ENCODE peak calls at places on chromosomes 3 and 15, in nine cellular contexts. O is uterus; A is K562; R is HL-60; C is ascending aorta; T is astrocyte; Q is fibroblast of pulmonary artery; L is CD8-positive, alpha-beta T cell; W is PC-3. U is an unnamed sample.

GRCh38 chr3:190694335-190695001 is 168.0 kb downstream of the GMNC start:
- DNase-seq in O (no peak), Q (no peak), R (no peak), C (no peak), W (no peak), A (no peak), L (no peak), T (no peak), U (no peak)

GRCh38 chr3:88986834-88987233 is 120.6 kb upstream of the EPHA3 start:
- DNase-seq in A (no peak), L (no peak), Q (peak), O (no peak), C (no peak), W (peak), T (peak), R (no peak), U (no peak)

GRCh38 chr15:44593042-44593736 is 56.2 kb downstream of the EIF3J start:
- DNase-seq in R (no peak), L (no peak), T (no peak), Q (peak), C (no peak), W (peak), A (no peak), O (no peak), U (no peak)

GRCh38 chr3:34020221-34020620 is 221.8 kb downstream of the PDCD6IP start:
- DNase-seq in T (peak), W (no peak), L (no peak), Q (no peak), R (no peak), A (no peak), O (no peak), C (no peak), U (no peak)

GRCh38 chr15:90838066-90838465 is 30.3 kb upstream of the FURIN start:
- DNase-seq in Q (no peak), C (no peak), R (no peak), A (no peak), W (no peak), O (no peak), T (no peak), L (peak), U (peak)

GRCh38 chr3:99544819-99545281 is 93.5 kb upstream of the COL8A1 start:
- DNase-seq in C (peak), A (no peak), R (no peak), W (no peak), O (peak), Q (peak), L (no peak), T (peak), U (no peak)

GRCh38 chr15:77568960-77569646 is 63.6 kb downstream of the LINGO1 start:
- DNase-seq in W (no peak), R (peak), T (no peak), Q (peak), C (no peak), A (peak), L (no peak), O (peak), U (no peak)

GRCh38 chr15:97933589-97933988 is 26.9 kb upstream of the ARRDC4 start:
- DNase-seq in A (no peak), L (no peak), Q (no peak), W (no peak), R (no peak), O (no peak), T (no peak), C (no peak), U (no peak)

GRCh38 chr15:73939138-73939537 is 12.9 kb downstream of the LOXL1 start:
- DNase-seq in C (peak), T (no peak), O (peak), R (no peak), L (no peak), A (no peak), W (no peak), Q (no peak), U (no peak)

GRCh38 chr3:165206454-165207266 is 10.5 kb upstream of the SLITRK3 start:
- DNase-seq in A (peak), W (peak), T (peak), Q (peak), R (peak), C (peak), O (peak), L (no peak), U (no peak)

GRCh38 chr15:26087881-26088280 is 224.8 kb upstream of the ATP10A start:
- DNase-seq in O (no peak), C (no peak), Q (no peak), T (peak), A (no peak), W (no peak), L (no peak), R (no peak), U (no peak)

GRCh38 chr3:104080228-104080627 is 1286.5 kb upstream of the ALCAM start:
- DNase-seq in W (no peak), T (no peak), C (no peak), A (no peak), Q (no peak), O (no peak), R (no peak), L (no peak), U (no peak)

GRCh38 chr15:25805006-25805405 is 58.1 kb downstream of the ATP10A start:
- DNase-seq in Q (no peak), R (no peak), O (no peak), A (no peak), T (peak), W (peak), C (peak), L (no peak), U (no peak)

GRCh38 chr3:39960515-39961403 is 151.3 kb downstream of the MYRIP start:
- DNase-seq in R (no peak), T (no peak), L (no peak), Q (peak), A (no peak), W (no peak), O (no peak), C (no peak), U (no peak)

GRCh38 chr15:87572381-87572780 is 684.2 kb downstream of the NTRK3 start:
- DNase-seq in L (no peak), W (peak), C (no peak), A (no peak), Q (no peak), T (peak), O (no peak), R (no peak), U (no peak)

GRCh38 chr15:46652256-46652655 is 1017.4 kb downstream of the SQOR start:
- DNase-seq in W (no peak), R (no peak), Q (no peak), C (no peak), T (no peak), O (no peak), L (no peak), A (no peak), U (no peak)

GRCh38 chr3:28295819-28296364 is 52.6 kb upstream of the ZCWPW2 start:
- DNase-seq in C (no peak), Q (peak), L (no peak), W (no peak), T (no peak), O (no peak), R (no peak), A (no peak), U (no peak)

GRCh38 chr3:68904578-68904977 is 27.8 kb downstream of the TAFA4 start:
- DNase-seq in C (no peak), R (no peak), Q (no peak), W (no peak), O (no peak), A (no peak), T (no peak), L (no peak), U (no peak)

GRCh38 chr3:127999509-128000106 is 52.6 kb upstream of the SEC61A1 start:
- DNase-seq in R (no peak), C (no peak), W (no peak), T (no peak), L (no peak), O (no peak), A (no peak), Q (no peak), U (no peak)

GRCh38 chr15:86139828-86140227 is 60.2 kb downstream of the AGBL1 start:
- DNase-seq in Q (no peak), T (no peak), L (no peak), R (no peak), C (no peak), A (peak), W (no peak), O (no peak), U (no peak)

GRCh38 chr3:66177026-66177425 is 43.8 kb upstream of the SLC25A26 start:
- DNase-seq in C (no peak), O (no peak), T (no peak), W (no peak), Q (no peak), R (no peak), L (no peak), A (no peak), U (no peak)

GRCh38 chr15:40928351-40928974 is 677 bp upstream of the DLL4 start:
- DNase-seq in L (no peak), C (no peak), Q (no peak), W (peak), T (no peak), R (no peak), O (no peak), A (peak), U (no peak)

GRCh38 chr15:68493629-68494028 is 61.7 kb upstream of the ITGA11 start:
- DNase-seq in W (no peak), A (no peak), Q (no peak), O (no peak), L (no peak), R (no peak), T (no peak), C (peak), U (peak)

GRCh38 chr3:129793947-129794318 is 99.6 kb downstream of the TMCC1 start:
- DNase-seq in L (no peak), R (peak), A (peak), C (no peak), Q (no peak), T (no peak), W (no peak), O (no peak), U (peak)

GRCh38 chr3:146334151-146334550 is 83.2 kb upstream of the PLSCR4 start:
- DNase-seq in Q (peak), O (peak), T (no peak), L (no peak), R (no peak), A (no peak), W (peak), C (no peak), U (no peak)

GRCh38 chr3:197736010-197736490 is 654 bp downstream of the RUBCN start:
- DNase-seq in W (no peak), A (peak), T (no peak), C (no peak), R (peak), Q (no peak), O (no peak), L (no peak), U (no peak)

GRCh38 chr3:183513046-183513706 is 42.3 kb downstream of the KLHL6 start:
- DNase-seq in L (peak), W (no peak), C (peak), Q (no peak), T (no peak), A (no peak), R (peak), O (no peak), U (peak)

GRCh38 chr15:80890341-80890972 is 99.2 kb downstream of the MESD start:
- DNase-seq in O (no peak), W (peak), R (peak), A (no peak), T (no peak), L (no peak), C (no peak), Q (no peak), U (no peak)

GRCh38 chr15:31402511-31403056 is 75.9 kb downstream of the KLF13 start:
- DNase-seq in O (no peak), Q (peak), L (no peak), W (no peak), C (peak), T (no peak), A (no peak), R (no peak), U (no peak)

GRCh38 chr3:59425942-59426341 is 376.1 kb upstream of the CFAP20DC start:
- DNase-seq in C (no peak), Q (no peak), A (no peak), L (peak), T (no peak), W (no peak), R (no peak), O (no peak), U (no peak)

GRCh38 chr15:91472316-91472756 is 372.3 kb downstream of the SV2B start:
- DNase-seq in R (no peak), O (no peak), A (no peak), C (no peak), T (peak), Q (no peak), L (no peak), W (no peak), U (no peak)

GRCh38 chr3:124837730-124838186 is 49.4 kb downstream of the ITGB5 start:
- DNase-seq in T (peak), W (peak), L (no peak), O (peak), A (peak), R (no peak), C (peak), Q (peak), U (no peak)

GRCh38 chr3:47265725-47266480 is 16.7 kb downstream of the KIF9 start:
- DNase-seq in T (no peak), C (peak), O (no peak), L (no peak), A (no peak), W (no peak), Q (no peak), R (no peak), U (no peak)

GRCh38 chr3:116524455-116524854 is 79.2 kb upstream of the LSAMP start:
- DNase-seq in L (no peak), O (no peak), R (no peak), Q (no peak), C (no peak), W (no peak), T (peak), A (no peak), U (no peak)

DNA sequence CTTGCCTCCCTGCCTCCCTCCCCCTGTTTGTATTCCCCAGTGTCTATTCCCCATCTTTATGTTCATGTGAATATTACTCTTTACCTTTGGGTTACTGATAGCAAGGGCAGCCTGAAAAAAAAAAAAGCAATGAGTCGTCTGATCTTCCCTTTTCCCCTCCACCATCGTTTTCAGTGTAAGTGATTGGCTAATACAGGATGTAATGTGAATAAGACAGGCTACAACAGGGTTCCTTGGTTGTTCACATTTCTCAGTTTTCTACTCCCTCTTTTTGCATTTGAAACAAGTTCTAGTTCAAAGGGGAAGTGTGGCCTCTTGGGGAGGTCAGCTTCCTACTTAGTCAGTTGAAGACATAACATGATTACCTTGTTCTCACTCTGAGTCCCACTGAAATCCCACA is 278.0 kb upstream of the TRIM42 start:
- DNase-seq in T (no peak), W (no peak), O (no peak), L (no peak), Q (no peak), C (no peak), R (no peak), A (no peak), U (no peak)
- TF ChIP-seq CTCF in T (no peak), W (no peak), O (no peak), L (no peak), Q (no peak), C (no peak), R (no peak), A (no peak), U (no peak)

GRCh38 chr3:94115482-94115881 is 52.6 kb downstream of the NSUN3 start:
- DNase-seq in O (no peak), C (no peak), T (peak), W (peak), R (no peak), Q (peak), L (no peak), A (no peak), U (no peak)
- TF ChIP-seq CTCF in O (peak), C (no peak), T (peak), W (peak), R (no peak), Q (peak), L (no peak), A (peak), U (no peak)

DNA sequence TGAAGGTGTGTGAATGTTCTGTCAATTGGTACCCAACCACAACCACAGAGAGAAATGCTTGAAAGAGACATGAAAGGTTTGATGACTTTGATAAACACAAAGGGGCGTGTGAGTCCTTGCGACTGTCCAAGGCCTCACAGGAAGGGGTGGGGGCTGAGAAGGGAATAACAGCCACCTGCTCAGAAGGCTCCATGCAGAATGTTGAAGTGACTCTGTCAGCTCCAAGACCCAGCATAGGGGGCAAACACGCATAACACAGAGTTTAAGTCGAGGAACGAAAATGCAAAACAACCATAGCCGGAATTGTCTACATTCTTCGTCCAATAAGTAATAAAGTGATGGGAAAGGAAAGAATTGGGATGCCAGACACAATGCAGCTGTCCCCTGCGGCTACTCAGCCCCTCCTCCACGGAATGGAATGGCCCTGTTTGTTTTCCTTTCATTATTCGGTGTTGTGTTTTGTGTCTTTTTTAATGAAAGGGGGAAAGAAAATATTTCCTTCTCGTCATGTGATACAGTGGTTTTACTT is 19.9 kb downstream of the TMEM212 start:
- DNase-seq in W (no peak), O (no peak), C (no peak), T (peak), R (no peak), Q (peak), A (no peak), L (no peak), U (no peak)
- TF ChIP-seq CTCF in W (no peak), O (no peak), C (no peak), T (no peak), R (no peak), Q (no peak), A (no peak), L (no peak), U (no peak)

DNA sequence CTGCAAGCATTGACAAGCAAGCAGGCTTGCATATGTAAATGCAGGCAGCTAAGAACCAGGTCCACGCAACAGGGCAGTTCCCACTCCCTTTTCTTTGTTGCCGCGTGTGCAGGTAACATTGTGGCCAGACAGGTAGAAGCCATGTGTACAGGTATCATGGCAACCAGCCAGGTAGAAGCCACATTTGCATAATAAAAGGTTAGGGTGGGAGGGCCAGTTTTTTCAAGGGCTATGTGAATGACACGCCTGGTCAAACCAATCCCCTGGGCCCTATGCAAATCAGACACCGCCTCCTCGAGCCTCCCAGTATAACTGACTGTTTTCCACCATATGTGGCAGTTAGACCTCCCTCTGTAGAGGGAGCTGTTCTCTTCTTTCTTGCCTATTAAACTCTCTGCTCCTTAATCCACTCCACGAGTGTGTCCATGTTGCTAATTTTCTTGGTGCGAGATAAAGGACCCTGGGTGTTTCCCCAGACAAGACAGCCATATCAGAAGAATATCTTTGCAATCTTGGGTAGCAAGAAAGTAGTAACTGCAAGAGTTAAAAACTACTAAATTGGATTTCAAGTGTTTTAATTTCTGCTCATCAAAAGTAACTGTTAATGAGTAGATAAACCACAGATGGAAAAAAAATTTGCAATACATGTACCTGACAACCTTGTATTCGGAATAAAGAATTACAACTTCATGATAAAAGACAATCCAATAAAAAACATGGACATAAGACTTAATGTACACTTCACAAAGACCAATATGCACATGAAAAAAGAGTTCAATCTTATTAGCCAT is 21.8 kb downstream of the PCOLCE2 start:
- DNase-seq in W (peak), R (no peak), O (no peak), A (peak), L (no peak), C (no peak), T (no peak), Q (no peak), U (no peak)
- TF ChIP-seq CTCF in W (peak), R (no peak), O (no peak), A (peak), L (no peak), C (no peak), T (no peak), Q (peak), U (no peak)

GRCh38 chr3:32175607-32176197 is 62.8 kb upstream of the CMTM8 start:
- DNase-seq in R (peak), W (peak), C (no peak), T (peak), Q (peak), L (peak), A (peak), O (no peak), U (no peak)
- TF ChIP-seq CTCF in R (peak), W (peak), C (no peak), T (peak), Q (peak), L (peak), A (peak), O (no peak), U (peak)

GRCh38 chr3:95148107-95148506 is 1085.2 kb downstream of the NSUN3 start:
- DNase-seq in A (no peak), T (no peak), L (no peak), O (no peak), C (no peak), Q (no peak), W (no peak), R (no peak), U (no peak)
- TF ChIP-seq CTCF in A (no peak), T (no peak), L (no peak), O (no peak), C (no peak), Q (no peak), W (no peak), R (no peak), U (no peak)

DNA sequence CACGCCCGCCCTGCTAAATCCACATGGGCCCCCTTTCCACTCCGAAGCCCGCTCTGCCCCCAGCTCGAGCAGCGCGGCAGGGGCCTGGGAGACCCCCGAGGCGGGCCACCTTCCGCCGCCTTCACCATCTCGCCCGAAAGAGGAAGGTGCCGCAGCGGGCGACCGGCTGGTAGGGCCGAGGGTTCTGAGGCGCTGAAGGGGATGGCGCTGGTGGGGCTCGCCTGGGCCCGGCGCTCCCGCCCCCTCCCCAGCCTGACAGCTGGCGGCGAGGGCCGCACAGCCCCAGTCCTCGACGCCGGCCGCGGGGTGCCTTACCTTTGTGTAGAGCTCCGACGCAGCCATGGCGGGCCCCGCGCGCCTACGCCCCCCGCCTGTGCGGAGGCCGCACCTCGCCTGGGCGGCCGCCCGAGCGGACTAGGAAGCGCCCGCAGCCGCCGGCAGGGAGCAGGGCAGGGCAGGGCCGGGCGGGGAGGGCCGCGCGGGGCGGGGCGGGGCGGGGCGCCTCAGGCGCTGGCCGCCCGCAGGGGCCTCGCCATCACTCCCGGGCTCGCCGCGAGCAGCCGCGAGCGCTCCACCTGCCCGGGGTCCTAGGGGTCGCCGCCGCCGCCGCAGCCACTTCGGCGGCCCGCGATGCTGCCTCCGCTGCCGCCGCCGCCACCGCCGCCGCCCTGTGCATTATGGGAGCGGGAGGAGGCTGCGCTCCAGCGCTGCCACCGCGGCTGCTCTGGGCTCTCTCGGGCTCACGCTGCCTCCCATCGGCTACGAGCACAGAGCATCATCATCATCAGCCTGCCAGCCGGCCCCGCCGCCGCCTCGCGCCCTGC is at the start of gene MYO5A:
- DNase-seq in A (peak), L (peak), O (peak), R (peak), C (peak), Q (peak), W (peak), T (peak), U (peak)
- TF ChIP-seq CTCF in A (peak), L (no peak), O (no peak), R (no peak), C (peak), Q (no peak), W (no peak), T (no peak), U (no peak)